ENCODE peak calls at places on chromosomes 3 and 15, in ten cellular contexts. Y, D, H, A, S, B, E, N, U and C are unnamed samples.

GRCh38 chr15:77002436-77002835 is 7.5 kb downstream of the PSTPIP1 start:
- DNase-seq in Y (no peak), D (no peak), H (no peak), A (no peak), S (no peak), B (no peak), E (no peak), N (no peak), U (no peak), C (no peak)

GRCh38 chr15:42111924-42112323 is 17.6 kb upstream of the PLA2G4D start:
- DNase-seq in Y (no peak), D (peak), H (no peak), A (no peak), S (no peak), B (no peak), E (no peak), N (no peak), U (no peak), C (no peak)

GRCh38 chr3:115836944-115837343 is 213.6 kb downstream of the GAP43 start:
- DNase-seq in Y (no peak), D (no peak), H (no peak), A (peak), S (no peak), B (no peak), E (no peak), N (no peak), U (no peak), C (no peak)

GRCh38 chr3:98733778-98734281 is 29.3 kb upstream of the ST3GAL6 start:
- DNase-seq in Y (no peak), D (peak), H (no peak), A (no peak), S (no peak), B (no peak), E (no peak), N (no peak), U (no peak), C (no peak)

GRCh38 chr15:74182131-74182530 is 8.6 kb downstream of the ISLR start:
- DNase-seq in Y (no peak), D (no peak), H (no peak), A (no peak), S (no peak), B (no peak), E (no peak), N (peak), U (no peak), C (no peak)

GRCh38 chr15:72474912-72475601 is 927 bp downstream of the ARIH1 start:
- DNase-seq in Y (peak), D (peak), H (peak), A (peak), S (peak), B (peak), E (no peak), N (peak), U (peak), C (peak)

GRCh38 chr3:14684447-14684846 is 9.5 kb downstream of the C3orf20 start:
- DNase-seq in Y (no peak), D (no peak), H (no peak), A (no peak), S (no peak), B (no peak), E (no peak), N (no peak), U (no peak), C (no peak)

GRCh38 chr3:126958638-126959085 is 24.3 kb upstream of the PLXNA1 start:
- DNase-seq in Y (no peak), D (no peak), H (no peak), A (no peak), S (no peak), B (no peak), E (no peak), N (no peak), U (no peak), C (no peak)

GRCh38 chr3:79521221-79521848 is 246.5 kb downstream of the ROBO1 start:
- DNase-seq in Y (no peak), D (peak), H (no peak), A (peak), S (no peak), B (peak), E (peak), N (no peak), U (no peak), C (no peak)

GRCh38 chr3:87084868-87085267 is 93.9 kb upstream of the VGLL3 start:
- DNase-seq in Y (no peak), D (no peak), H (no peak), A (no peak), S (no peak), B (no peak), E (no peak), N (no peak), U (no peak), C (no peak)

GRCh38 chr15:93037341-93038063 is 51.5 kb downstream of the RGMA start:
- DNase-seq in Y (no peak), D (peak), H (peak), A (no peak), S (no peak), B (no peak), E (peak), N (peak), U (no peak), C (peak)

GRCh38 chr3:125349055-125349454 is 26.1 kb downstream of the ZNF148 start:
- DNase-seq in Y (no peak), D (no peak), H (no peak), A (no peak), S (no peak), B (no peak), E (no peak), N (no peak), U (no peak), C (no peak)

GRCh38 chr15:78394981-78395619 is 42.9 kb upstream of the IREB2 start:
- DNase-seq in Y (no peak), D (no peak), H (no peak), A (no peak), S (no peak), B (no peak), E (no peak), N (no peak), U (no peak), C (no peak)

GRCh38 chr15:40204100-40204499 is 34.8 kb upstream of the PAK6 start:
- DNase-seq in Y (no peak), D (no peak), H (no peak), A (no peak), S (no peak), B (no peak), E (no peak), N (no peak), U (no peak), C (no peak)

GRCh38 chr15:94692697-94693096 is 461.3 kb downstream of the MCTP2 start:
- DNase-seq in Y (no peak), D (no peak), H (no peak), A (no peak), S (no peak), B (no peak), E (no peak), N (no peak), U (no peak), C (no peak)